ENCODE peak calls at places on chromosomes 11 and 22, in four cellular contexts. J, F, C and N are unnamed samples.

GRCh38 chr11:43580735-43581369 is 99.7 kb upstream of the HSD17B12 start:
- DNase-seq in J (no peak), C (no peak), F (peak), N (peak)

GRCh38 chr22:22922954-22923319 is 35.3 kb downstream of the IGLL5 start:
- DNase-seq in F (no peak), C (no peak), J (no peak), N (no peak)

GRCh38 chr11:8717876-8718753 is 35.5 kb downstream of the RPL27A start:
- DNase-seq in F (no peak), C (peak), J (no peak), N (peak)

GRCh38 chr11:103465555-103466140 is 356.4 kb downstream of the DYNC2H1 start:
- DNase-seq in F (no peak), J (no peak), C (no peak), N (no peak)

GRCh38 chr11:14774738-14775137 is 117.3 kb downstream of the CYP2R1 start:
- DNase-seq in J (no peak), F (no peak), C (no peak), N (peak)

GRCh38 chr11:79160786-79161403 is 279.9 kb downstream of the TENM4 start:
- DNase-seq in J (no peak), C (no peak), F (peak), N (no peak)

GRCh38 chr22:31829505-31829904 is 75.7 kb downstream of the DEPDC5 start:
- DNase-seq in C (peak), F (no peak), J (no peak), N (peak)

GRCh38 chr11:279966-280761 is 2.0 kb downstream of the NLRP6 start:
- DNase-seq in C (no peak), J (no peak), F (no peak), N (no peak)

GRCh38 chr11:36449566-36450390 is 60.3 kb downstream of the TRAF6 start:
- DNase-seq in J (peak), C (no peak), F (no peak), N (no peak)

GRCh38 chr11:74636633-74637184 is 44.3 kb downstream of the POLD3 start:
- DNase-seq in J (no peak), F (no peak), C (peak), N (peak)

GRCh38 chr11:75625970-75626691 is 42.7 kb downstream of the MAP6 start:
- DNase-seq in J (no peak), F (no peak), C (peak), N (peak)

GRCh38 chr22:45887202-45888131 is 89.5 kb downstream of the WNT7B start:
- DNase-seq in F (no peak), C (peak), J (no peak), N (peak)

GRCh38 chr11:45860348-45860747 is 13.1 kb downstream of the CRY2 start:
- DNase-seq in J (no peak), F (no peak), C (no peak), N (no peak)
- H3K27ac ChIP-seq in J (no peak), F (no peak), C (peak), N (no peak)

DNA sequence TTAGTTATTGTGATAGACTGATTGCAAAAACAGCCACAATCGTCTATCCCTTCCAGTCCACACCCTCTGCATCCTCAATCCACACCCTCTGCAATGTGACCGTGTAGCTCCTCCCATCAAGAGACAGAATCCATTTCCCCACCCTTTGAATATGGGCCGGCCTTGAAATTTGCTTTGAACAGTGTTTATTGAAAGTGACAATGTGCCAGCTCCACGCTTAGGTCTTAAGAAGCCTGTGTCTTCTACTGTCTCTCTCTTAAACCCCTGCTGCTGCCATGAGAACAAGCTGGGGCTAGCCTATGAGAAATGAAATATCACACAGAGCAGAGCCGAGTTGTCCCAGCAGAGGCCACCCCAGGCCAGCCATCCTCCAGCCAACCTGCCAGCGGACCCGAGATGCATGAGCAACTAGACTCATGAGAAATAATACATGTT is 22.3 kb upstream of the MICAL2 start:
- DNase-seq in J (no peak), C (peak), F (no peak), N (peak)
- TF ChIP-seq CTCF in J (no peak), C (no peak), F (no peak), N (peak)

DNA sequence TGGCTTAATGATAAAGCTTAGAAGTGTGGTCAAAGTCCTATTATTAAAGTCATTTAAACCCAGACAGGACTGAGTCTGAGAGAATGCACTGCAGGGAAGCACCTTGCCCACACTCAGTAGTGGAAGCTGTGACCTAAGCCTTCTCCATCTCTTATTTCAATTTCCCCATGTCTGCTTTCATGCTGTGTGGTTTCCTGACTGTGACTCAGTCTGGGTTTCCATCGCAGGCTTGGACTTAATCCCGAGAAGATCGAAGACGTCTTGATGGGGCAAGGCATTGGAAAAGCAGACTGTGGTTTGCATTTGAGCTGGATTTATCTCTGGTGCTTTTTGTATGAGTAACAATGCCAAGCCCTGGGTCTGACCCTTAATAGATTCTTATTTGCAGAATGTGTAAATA is 238.9 kb downstream of the NTM start:
- DNase-seq in F (no peak), C (no peak), J (no peak), N (no peak)
- H3K27ac ChIP-seq in F (no peak), C (no peak), J (no peak), N (no peak)

GRCh38 chr11:21727102-21727501 is 465.8 kb upstream of the ANO5 start:
- DNase-seq in F (no peak), J (no peak), C (no peak), N (no peak)

DNA sequence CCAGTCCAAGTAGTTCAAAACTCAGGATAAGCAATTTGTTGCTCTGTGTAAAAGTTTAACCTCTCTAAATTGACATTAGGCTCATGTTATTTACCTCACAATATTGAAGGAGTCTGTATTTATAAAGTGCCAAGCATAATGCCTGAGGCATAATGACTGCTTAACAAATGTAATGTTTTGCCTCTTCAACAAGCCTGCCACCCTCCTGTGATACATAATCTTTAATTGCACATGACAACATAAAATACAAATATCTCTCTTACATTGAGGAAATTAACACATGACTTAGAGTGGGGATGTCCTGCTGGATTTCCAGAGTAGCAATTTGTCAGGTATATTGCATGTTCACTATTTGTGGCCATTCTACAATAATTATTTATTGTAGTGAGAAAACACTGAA is 469.2 kb upstream of the ANO5 start:
- DNase-seq in C (no peak), F (no peak), J (no peak), N (no peak)
- TF ChIP-seq CTCF in C (no peak), F (no peak), J (no peak), N (no peak)

GRCh38 chr11:62411524-62411923 is 7.3 kb upstream of the SCGB1A1 start:
- DNase-seq in C (no peak), F (no peak), J (no peak), N (no peak)
- H3K27ac ChIP-seq in C (peak), F (no peak), J (no peak), N (no peak)

DNA sequence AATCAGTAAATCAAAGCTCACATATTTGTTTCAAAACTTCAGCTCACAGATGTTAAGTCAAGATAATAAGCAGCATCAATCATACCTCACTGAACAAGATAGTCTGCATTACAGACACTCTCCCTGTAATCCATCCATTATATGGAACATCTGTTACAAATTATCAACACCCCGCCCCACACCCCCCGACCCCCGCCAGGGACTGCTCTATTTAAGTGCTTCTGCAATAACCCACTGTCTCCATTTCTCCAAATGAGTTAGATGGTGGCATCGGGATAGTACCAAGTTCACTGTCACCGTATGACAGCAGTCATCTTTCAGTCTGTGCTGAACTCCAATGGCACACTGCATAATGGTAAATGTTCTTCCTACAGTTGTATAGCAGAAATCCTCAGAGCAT is 447.0 kb upstream of the ARHGAP42 start:
- DNase-seq in C (no peak), J (no peak), F (no peak), N (peak)
- TF ChIP-seq CTCF in C (no peak), J (no peak), F (no peak), N (no peak)

GRCh38 chr22:46956498-46957215 is 194.2 kb downstream of the TBC1D22A start:
- DNase-seq in C (no peak), F (no peak), J (no peak), N (no peak)
- H3K27ac ChIP-seq in C (no peak), F (no peak), J (no peak), N (no peak)

GRCh38 chr11:13152736-13153541 is 124.7 kb upstream of the BMAL1 start:
- DNase-seq in C (no peak), J (no peak), F (peak), N (no peak)
- TF ChIP-seq CTCF in C (no peak), J (peak), F (peak), N (peak)

GRCh38 chr22:33873186-33873585 is 47.1 kb downstream of the LARGE1 start:
- DNase-seq in J (no peak), C (no peak), F (no peak), N (no peak)

GRCh38 chr22:33875316-33875715 is 45.0 kb downstream of the LARGE1 start:
- DNase-seq in C (no peak), F (no peak), J (no peak), N (no peak)

GRCh38 chr22:33874206-33874605 is 46.1 kb downstream of the LARGE1 start:
- DNase-seq in J (no peak), C (no peak), F (peak), N (no peak)

GRCh38 chr22:33871935-33872334 is 48.3 kb downstream of the LARGE1 start:
- DNase-seq in F (no peak), C (no peak), J (no peak), N (no peak)

GRCh38 chr22:33873666-33874065 is 46.6 kb downstream of the LARGE1 start:
- DNase-seq in J (no peak), F (no peak), C (no peak), N (no peak)
- H3K27ac ChIP-seq in J (no peak), F (no peak), C (no peak), N (no peak)

GRCh38 chr22:49525366-49525765 is 302.3 kb downstream of the BRD1 start:
- DNase-seq in J (no peak), C (no peak), F (no peak), N (no peak)

GRCh38 chr22:49527611-49528419 is 299.9 kb downstream of the BRD1 start:
- DNase-seq in C (no peak), F (no peak), J (no peak), N (no peak)

GRCh38 chr22:49525776-49526535 is 301.7 kb downstream of the BRD1 start:
- DNase-seq in F (no peak), J (no peak), C (no peak), N (no peak)

GRCh38 chr22:49530671-49531532 is 296.8 kb downstream of the BRD1 start:
- DNase-seq in J (no peak), C (no peak), F (no peak), N (no peak)

DNA sequence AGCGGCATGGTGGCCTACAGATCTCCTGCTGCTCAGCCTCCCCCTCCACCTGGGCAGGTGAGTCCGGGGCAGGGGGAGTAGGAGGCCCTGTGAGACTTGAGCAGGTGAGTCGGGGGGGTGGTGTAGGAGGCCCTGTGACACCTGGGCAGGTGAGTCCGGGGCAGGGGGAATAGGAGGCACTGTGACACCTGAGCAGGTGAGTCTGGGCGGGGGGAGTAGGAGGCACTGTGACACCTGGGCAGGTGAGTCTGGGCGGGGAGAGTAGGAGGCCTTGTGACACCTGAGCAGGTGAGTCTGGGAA is 299.3 kb downstream of the BRD1 start:
- DNase-seq in C (no peak), F (no peak), J (no peak), N (no peak)
- TF ChIP-seq CTCF in C (no peak), F (no peak), J (no peak), N (no peak)